ENCODE peak calls at places on chromosomes 2 and 18, in eight cellular contexts. One of them, this sample, is unnamed.

GRCh38 chr2:1499033-1499795 is 86.0 kb downstream of the TPO start:
- DNase-seq in activated effector memory CD4-positive, alpha-beta T cell treated with anti-CD3 and anti-CD28 coated beads, Interleukin-2, amount 50 U/mL, for 16 hours: peak
- DNase-seq in sigmoid colon: peak
- DNase-seq in GM12891: no peak
- DNase-seq in activated T-cell treated with anti-CD3 and anti-CD28 coated beads, Interleukin-2, amount 50 U/mL, for 24 hours: no peak
- DNase-seq in memory B cell: no peak
- DNase-seq in stimulated activated CD4-positive, alpha-beta T cell treated with anti-CD3 and anti-CD28 coated beads, Interleukin-4, amount 100 ng/mL, for 48 hours: no peak
- DNase-seq in effector CD4-positive, alpha-beta T cell: no peak
- DNase-seq in this sample: no peak

GRCh38 chr2:120783371-120783791 is 47.7 kb downstream of the GLI2 start:
- DNase-seq in activated effector memory CD4-positive, alpha-beta T cell treated with anti-CD3 and anti-CD28 coated beads, Interleukin-2, amount 50 U/mL, for 16 hours: no peak
- DNase-seq in sigmoid colon: no peak
- DNase-seq in GM12891: no peak
- DNase-seq in activated T-cell treated with anti-CD3 and anti-CD28 coated beads, Interleukin-2, amount 50 U/mL, for 24 hours: no peak
- DNase-seq in memory B cell: no peak
- DNase-seq in stimulated activated CD4-positive, alpha-beta T cell treated with anti-CD3 and anti-CD28 coated beads, Interleukin-4, amount 100 ng/mL, for 48 hours: no peak
- DNase-seq in effector CD4-positive, alpha-beta T cell: no peak
- DNase-seq in this sample: no peak

GRCh38 chr2:100603414-100603813 is 40.6 kb downstream of the PDCL3 start:
- DNase-seq in activated effector memory CD4-positive, alpha-beta T cell treated with anti-CD3 and anti-CD28 coated beads, Interleukin-2, amount 50 U/mL, for 16 hours: no peak
- DNase-seq in sigmoid colon: no peak
- DNase-seq in GM12891: no peak
- DNase-seq in activated T-cell treated with anti-CD3 and anti-CD28 coated beads, Interleukin-2, amount 50 U/mL, for 24 hours: no peak
- DNase-seq in memory B cell: no peak
- DNase-seq in stimulated activated CD4-positive, alpha-beta T cell treated with anti-CD3 and anti-CD28 coated beads, Interleukin-4, amount 100 ng/mL, for 48 hours: no peak
- DNase-seq in effector CD4-positive, alpha-beta T cell: no peak
- DNase-seq in this sample: no peak

GRCh38 chr2:45494275-45494977 is 116.6 kb downstream of the SRBD1 start:
- DNase-seq in activated effector memory CD4-positive, alpha-beta T cell treated with anti-CD3 and anti-CD28 coated beads, Interleukin-2, amount 50 U/mL, for 16 hours: no peak
- DNase-seq in sigmoid colon: no peak
- DNase-seq in GM12891: peak
- DNase-seq in activated T-cell treated with anti-CD3 and anti-CD28 coated beads, Interleukin-2, amount 50 U/mL, for 24 hours: no peak
- DNase-seq in memory B cell: peak
- DNase-seq in stimulated activated CD4-positive, alpha-beta T cell treated with anti-CD3 and anti-CD28 coated beads, Interleukin-4, amount 100 ng/mL, for 48 hours: no peak
- DNase-seq in effector CD4-positive, alpha-beta T cell: no peak
- DNase-seq in this sample: no peak

GRCh38 chr2:171208648-171209047 is 48.0 kb upstream of the TLK1 start:
- DNase-seq in activated effector memory CD4-positive, alpha-beta T cell treated with anti-CD3 and anti-CD28 coated beads, Interleukin-2, amount 50 U/mL, for 16 hours: no peak
- DNase-seq in sigmoid colon: no peak
- DNase-seq in GM12891: no peak
- DNase-seq in activated T-cell treated with anti-CD3 and anti-CD28 coated beads, Interleukin-2, amount 50 U/mL, for 24 hours: no peak
- DNase-seq in memory B cell: no peak
- DNase-seq in stimulated activated CD4-positive, alpha-beta T cell treated with anti-CD3 and anti-CD28 coated beads, Interleukin-4, amount 100 ng/mL, for 48 hours: no peak
- DNase-seq in effector CD4-positive, alpha-beta T cell: no peak
- DNase-seq in this sample: no peak

GRCh38 chr2:7697052-7697451 is 779.8 kb downstream of the RNF144A start:
- DNase-seq in activated effector memory CD4-positive, alpha-beta T cell treated with anti-CD3 and anti-CD28 coated beads, Interleukin-2, amount 50 U/mL, for 16 hours: no peak
- DNase-seq in sigmoid colon: no peak
- DNase-seq in GM12891: no peak
- DNase-seq in activated T-cell treated with anti-CD3 and anti-CD28 coated beads, Interleukin-2, amount 50 U/mL, for 24 hours: no peak
- DNase-seq in memory B cell: no peak
- DNase-seq in stimulated activated CD4-positive, alpha-beta T cell treated with anti-CD3 and anti-CD28 coated beads, Interleukin-4, amount 100 ng/mL, for 48 hours: no peak
- DNase-seq in effector CD4-positive, alpha-beta T cell: no peak
- DNase-seq in this sample: no peak

GRCh38 chr2:207501797-207502196 is 28.0 kb upstream of the CREB1 start:
- DNase-seq in activated effector memory CD4-positive, alpha-beta T cell treated with anti-CD3 and anti-CD28 coated beads, Interleukin-2, amount 50 U/mL, for 16 hours: no peak
- DNase-seq in sigmoid colon: no peak
- DNase-seq in GM12891: no peak
- DNase-seq in activated T-cell treated with anti-CD3 and anti-CD28 coated beads, Interleukin-2, amount 50 U/mL, for 24 hours: no peak
- DNase-seq in memory B cell: no peak
- DNase-seq in stimulated activated CD4-positive, alpha-beta T cell treated with anti-CD3 and anti-CD28 coated beads, Interleukin-4, amount 100 ng/mL, for 48 hours: no peak
- DNase-seq in effector CD4-positive, alpha-beta T cell: no peak
- DNase-seq in this sample: no peak

GRCh38 chr18:63366270-63366990 is 576 bp downstream of the KDSR start:
- DNase-seq in activated effector memory CD4-positive, alpha-beta T cell treated with anti-CD3 and anti-CD28 coated beads, Interleukin-2, amount 50 U/mL, for 16 hours: peak
- DNase-seq in sigmoid colon: peak
- DNase-seq in GM12891: peak
- DNase-seq in activated T-cell treated with anti-CD3 and anti-CD28 coated beads, Interleukin-2, amount 50 U/mL, for 24 hours: peak
- DNase-seq in memory B cell: no peak
- DNase-seq in stimulated activated CD4-positive, alpha-beta T cell treated with anti-CD3 and anti-CD28 coated beads, Interleukin-4, amount 100 ng/mL, for 48 hours: peak
- DNase-seq in effector CD4-positive, alpha-beta T cell: peak
- DNase-seq in this sample: peak

GRCh38 chr2:229752970-229753729 is 38.8 kb upstream of the DNER start:
- DNase-seq in activated effector memory CD4-positive, alpha-beta T cell treated with anti-CD3 and anti-CD28 coated beads, Interleukin-2, amount 50 U/mL, for 16 hours: no peak
- DNase-seq in sigmoid colon: no peak
- DNase-seq in GM12891: no peak
- DNase-seq in activated T-cell treated with anti-CD3 and anti-CD28 coated beads, Interleukin-2, amount 50 U/mL, for 24 hours: no peak
- DNase-seq in memory B cell: no peak
- DNase-seq in stimulated activated CD4-positive, alpha-beta T cell treated with anti-CD3 and anti-CD28 coated beads, Interleukin-4, amount 100 ng/mL, for 48 hours: no peak
- DNase-seq in effector CD4-positive, alpha-beta T cell: no peak
- DNase-seq in this sample: no peak

GRCh38 chr2:239196474-239197021 is 204.3 kb downstream of the HDAC4 start:
- DNase-seq in activated effector memory CD4-positive, alpha-beta T cell treated with anti-CD3 and anti-CD28 coated beads, Interleukin-2, amount 50 U/mL, for 16 hours: no peak
- DNase-seq in sigmoid colon: peak
- DNase-seq in GM12891: no peak
- DNase-seq in activated T-cell treated with anti-CD3 and anti-CD28 coated beads, Interleukin-2, amount 50 U/mL, for 24 hours: peak
- DNase-seq in memory B cell: no peak
- DNase-seq in stimulated activated CD4-positive, alpha-beta T cell treated with anti-CD3 and anti-CD28 coated beads, Interleukin-4, amount 100 ng/mL, for 48 hours: no peak
- DNase-seq in effector CD4-positive, alpha-beta T cell: no peak
- DNase-seq in this sample: no peak